ENCODE peak calls at places on chromosomes 5 and 9, in seven cellular contexts. One of them, this sample, is unnamed.

GRCh38 chr5:17315710-17316221 is 98.3 kb downstream of the BASP1 start:
- DNase-seq in osteoblast: peak; percentile 37
- DNase-seq in CD8-positive, alpha-beta memory T cell: no peak
- DNase-seq in GM20000: no peak
- DNase-seq in HCEC 1CT: peak; percentile 91
- DNase-seq in SJCRH30: no peak
- DNase-seq in HS-5: peak; percentile 44
- DNase-seq in this sample: peak; percentile 68

GRCh38 chr5:131994090-131994489 is 17.4 kb downstream of the ACSL6 start:
- DNase-seq in osteoblast: no peak
- DNase-seq in CD8-positive, alpha-beta memory T cell: no peak
- DNase-seq in GM20000: no peak
- DNase-seq in HCEC 1CT: no peak
- DNase-seq in SJCRH30: no peak
- DNase-seq in HS-5: no peak
- DNase-seq in this sample: no peak

GRCh38 chr9:134374301-134375010 is 48.2 kb downstream of the RXRA start:
- DNase-seq in osteoblast: no peak
- DNase-seq in CD8-positive, alpha-beta memory T cell: no peak
- DNase-seq in GM20000: no peak
- DNase-seq in HCEC 1CT: no peak
- DNase-seq in SJCRH30: no peak
- DNase-seq in HS-5: no peak
- DNase-seq in this sample: no peak

GRCh38 chr9:110351009-110351467 is 13.4 kb upstream of the TXNDC8 start:
- DNase-seq in osteoblast: peak; percentile 89
- DNase-seq in CD8-positive, alpha-beta memory T cell: no peak
- DNase-seq in GM20000: no peak
- DNase-seq in HCEC 1CT: peak; percentile 77
- DNase-seq in SJCRH30: no peak
- DNase-seq in HS-5: peak; percentile 77
- DNase-seq in this sample: peak; percentile 88

GRCh38 chr9:26656003-26656940 is 236.3 kb downstream of the CAAP1 start:
- DNase-seq in osteoblast: peak; percentile 54
- DNase-seq in CD8-positive, alpha-beta memory T cell: no peak
- DNase-seq in GM20000: no peak
- DNase-seq in HCEC 1CT: peak; percentile 2
- DNase-seq in SJCRH30: peak; percentile 72
- DNase-seq in HS-5: no peak
- DNase-seq in this sample: peak; percentile 27

GRCh38 chr5:98927242-98927987 is 1.4 kb downstream of the CHD1 start:
- DNase-seq in osteoblast: peak; percentile 73
- DNase-seq in CD8-positive, alpha-beta memory T cell: peak; percentile 74
- DNase-seq in GM20000: peak; percentile 66
- DNase-seq in HCEC 1CT: peak; percentile 57
- DNase-seq in SJCRH30: peak; percentile 42
- DNase-seq in HS-5: no peak
- DNase-seq in this sample: peak; percentile 65

GRCh38 chr5:169763437-169764301 is 126.6 kb downstream of the DOCK2 start:
- DNase-seq in osteoblast: no peak
- DNase-seq in CD8-positive, alpha-beta memory T cell: no peak
- DNase-seq in GM20000: peak; percentile 21
- DNase-seq in HCEC 1CT: no peak
- DNase-seq in SJCRH30: no peak
- DNase-seq in HS-5: no peak
- DNase-seq in this sample: peak; percentile 36

GRCh38 chr9:137051145-137051724 is 2.6 kb downstream of the ENTPD2 start:
- DNase-seq in osteoblast: no peak
- DNase-seq in CD8-positive, alpha-beta memory T cell: no peak
- DNase-seq in GM20000: no peak
- DNase-seq in HCEC 1CT: no peak
- DNase-seq in SJCRH30: no peak
- DNase-seq in HS-5: no peak
- DNase-seq in this sample: no peak

GRCh38 chr5:135246923-135247795 is 151.9 kb downstream of the MACROH2A1 start:
- DNase-seq in osteoblast: peak; percentile 94
- DNase-seq in CD8-positive, alpha-beta memory T cell: no peak
- DNase-seq in GM20000: no peak
- DNase-seq in HCEC 1CT: peak; percentile 95
- DNase-seq in SJCRH30: peak; percentile 68
- DNase-seq in HS-5: peak; percentile 89
- DNase-seq in this sample: peak; percentile 94

GRCh38 chr9:13778486-13779110 is 499.1 kb upstream of the MPDZ start:
- DNase-seq in osteoblast: no peak
- DNase-seq in CD8-positive, alpha-beta memory T cell: no peak
- DNase-seq in GM20000: no peak
- DNase-seq in HCEC 1CT: no peak
- DNase-seq in SJCRH30: peak; percentile 98
- DNase-seq in HS-5: no peak
- DNase-seq in this sample: peak; percentile 14

GRCh38 chr5:140020601-140021177 is 22.4 kb downstream of the NRG2 start:
- DNase-seq in osteoblast: no peak
- DNase-seq in CD8-positive, alpha-beta memory T cell: no peak
- DNase-seq in GM20000: no peak
- DNase-seq in HCEC 1CT: no peak
- DNase-seq in SJCRH30: no peak
- DNase-seq in HS-5: no peak
- DNase-seq in this sample: no peak

GRCh38 chr9:134889386-134890214 is 9.0 kb downstream of the FCN2 start:
- DNase-seq in osteoblast: peak; percentile 67
- DNase-seq in CD8-positive, alpha-beta memory T cell: no peak
- DNase-seq in GM20000: no peak
- DNase-seq in HCEC 1CT: no peak
- DNase-seq in SJCRH30: peak; percentile 24
- DNase-seq in HS-5: no peak
- DNase-seq in this sample: no peak

GRCh38 chr9:114693248-114693895 is 11.4 kb upstream of the TEX48 start:
- DNase-seq in osteoblast: no peak
- DNase-seq in CD8-positive, alpha-beta memory T cell: no peak
- DNase-seq in GM20000: no peak
- DNase-seq in HCEC 1CT: no peak
- DNase-seq in SJCRH30: peak; percentile 61
- DNase-seq in HS-5: no peak
- DNase-seq in this sample: no peak

GRCh38 chr9:84000186-84000585 is 19.6 kb downstream of the RMI1 start:
- DNase-seq in osteoblast: no peak
- DNase-seq in CD8-positive, alpha-beta memory T cell: no peak
- DNase-seq in GM20000: no peak
- DNase-seq in HCEC 1CT: no peak
- DNase-seq in SJCRH30: no peak
- DNase-seq in HS-5: no peak
- DNase-seq in this sample: no peak

GRCh38 chr9:29150606-29151005 is 1577.3 kb upstream of the C9orf72 start:
- DNase-seq in osteoblast: no peak
- DNase-seq in CD8-positive, alpha-beta memory T cell: no peak
- DNase-seq in GM20000: no peak
- DNase-seq in HCEC 1CT: no peak
- DNase-seq in SJCRH30: no peak
- DNase-seq in HS-5: peak; percentile 63
- DNase-seq in this sample: no peak

This sample was measured in EL.